ENCODE peak calls at places on chromosome 21, in five cellular contexts. O, U, X, R and V are unnamed samples.

GRCh38 chr21:17454315-17455027 is 58.4 kb upstream of the CXADR start:
- DNase-seq in X (peak; percentile 16), U (peak; percentile 94), O (peak; percentile 59), R (no peak), V (peak; percentile 15)

GRCh38 chr21:24976238-24976637 is 631.0 kb downstream of the MRPL39 start:
- DNase-seq in R (no peak), O (no peak), X (no peak), U (no peak), V (no peak)

GRCh38 chr21:21397464-21397863 is 399.3 kb downstream of the NCAM2 start:
- DNase-seq in O (no peak), X (no peak), R (no peak), U (no peak), V (no peak)

GRCh38 chr21:26776320-26777021 is 68.7 kb downstream of the ADAMTS1 start:
- DNase-seq in O (no peak), X (no peak), R (no peak), U (no peak), V (peak; percentile 14)

GRCh38 chr21:45085700-45086099 is 11.3 kb downstream of the ADARB1 start:
- DNase-seq in R (no peak), U (no peak), X (no peak), O (no peak), V (no peak)

GRCh38 chr21:40143822-40144525 is 276.7 kb downstream of the PCP4 start:
- DNase-seq in O (no peak), X (no peak), R (peak; percentile 75), U (peak; percentile 74), V (no peak)

GRCh38 chr21:42313501-42313969 is 1.7 kb downstream of the TFF3 start:
- DNase-seq in U (peak; percentile 82), X (no peak), O (no peak), R (peak; percentile 17), V (no peak)

GRCh38 chr21:46130721-46131720 is 24.4 kb downstream of the FTCD start:
- DNase-seq in O (no peak), X (no peak), R (no peak), U (peak; percentile 18), V (no peak)

GRCh38 chr21:40208960-40209359 is 341.7 kb downstream of the PCP4 start:
- DNase-seq in U (no peak), R (no peak), O (no peak), X (no peak), V (no peak)

GRCh38 chr21:46139686-46140085 is 15.7 kb downstream of the FTCD start:
- DNase-seq in X (no peak), U (no peak), R (no peak), O (no peak), V (no peak)

GRCh38 chr21:29084372-29084771 is 10.9 kb upstream of the CCT8 start:
- DNase-seq in U (no peak), O (no peak), R (no peak), X (no peak), V (no peak)

GRCh38 chr21:22474403-22474802 is 1476.2 kb downstream of the NCAM2 start:
- DNase-seq in O (no peak), U (no peak), X (no peak), R (no peak), V (no peak)

GRCh38 chr21:33078907-33079582 is 9.1 kb downstream of the OLIG1 start:
- DNase-seq in R (no peak), X (no peak), O (peak; percentile 89), U (peak; percentile 97), V (no peak)

GRCh38 chr21:17690078-17690494 is 77.4 kb upstream of the BTG3 start:
- DNase-seq in X (no peak), R (no peak), O (no peak), U (no peak), V (no peak)

GRCh38 chr21:29256125-29256895 is 42.4 kb upstream of the BACH1 start:
- DNase-seq in X (no peak), U (no peak), O (no peak), R (peak; percentile 77), V (no peak)

GRCh38 chr21:20250337-20250736 is 747.9 kb upstream of the NCAM2 start:
- DNase-seq in X (no peak), O (no peak), U (no peak), R (no peak), V (no peak)

GRCh38 chr21:37452222-37452621 is 85.6 kb downstream of the DYRK1A start:
- DNase-seq in X (no peak), O (no peak), U (no peak), R (no peak), V (peak; percentile 47)

GRCh38 chr21:38965910-38966504 is 160.3 kb downstream of the ETS2 start:
- DNase-seq in R (peak; percentile 85), U (peak; percentile 98), X (no peak), O (no peak), V (peak; percentile 19)

GRCh38 chr21:43758132-43758619 is 17.9 kb downstream of the CSTB start:
- DNase-seq in X (no peak), U (no peak), O (peak; percentile 51), R (no peak), V (peak; percentile 33)

GRCh38 chr21:45236481-45236880 is 51.2 kb downstream of the POFUT2 start:
- DNase-seq in U (no peak), R (no peak), O (no peak), X (no peak), V (no peak)

GRCh38 chr21:45592208-45592619 is 50.0 kb upstream of the SLC19A1 start:
- DNase-seq in X (peak; percentile 44), R (no peak), O (no peak), U (peak; percentile 44), V (no peak)